ENCODE peak calls at places on chromosomes 5 and 9, in five cellular contexts. I is adrenal gland; Q is CD8-positive, alpha-beta memory T cell; L is iris pigment epithelial cell; G is A549. P is an unnamed sample.

GRCh38 chr9:95286151-95286550 is 31.4 kb downstream of the FANCC start:
- DNase-seq in I (no peak), Q (no peak), L (no peak), G (no peak), P (no peak)

GRCh38 chr9:122219856-122220672 is 8.7 kb downstream of the LHX6 start:
- DNase-seq in I (peak; percentile 50), Q (no peak), L (no peak), G (no peak), P (no peak)

GRCh38 chr9:3323714-3324113 is 202.1 kb downstream of the RFX3 start:
- DNase-seq in I (no peak), Q (no peak), L (no peak), G (no peak), P (no peak)

GRCh38 chr9:16102154-16102553 is 549.3 kb downstream of the CCDC171 start:
- DNase-seq in I (no peak), Q (no peak), L (no peak), G (no peak), P (no peak)

GRCh38 chr5:81506900-81507588 is 113.1 kb upstream of the ACOT12 start:
- DNase-seq in I (peak; percentile 91), Q (peak; percentile 21), L (peak; percentile 93), G (peak; percentile 88), P (peak; percentile 48)

GRCh38 chr5:55636711-55637110 is 75.4 kb downstream of the SLC38A9 start:
- DNase-seq in I (peak; percentile 85), Q (no peak), L (peak; percentile 40), G (peak; percentile 58), P (no peak)

GRCh38 chr9:68608763-68609162 is 68.1 kb upstream of the TMEM252 start:
- DNase-seq in I (no peak), Q (no peak), L (no peak), G (no peak), P (no peak)

GRCh38 chr5:170488576-170488975 is 15.2 kb upstream of the KCNIP1 start:
- DNase-seq in I (no peak), Q (no peak), L (peak; percentile 28), G (no peak), P (no peak)

GRCh38 chr5:133735346-133735745 is 123.0 kb upstream of the FSTL4 start:
- DNase-seq in I (peak; percentile 66), Q (no peak), L (peak; percentile 28), G (peak; percentile 36), P (no peak)

GRCh38 chr9:101408374-101409078 is 9.9 kb downstream of the ZNF189 start:
- DNase-seq in I (no peak), Q (no peak), L (no peak), G (peak; percentile 27), P (no peak)

GRCh38 chr9:649128-650074 is 192.1 kb upstream of the DMRT1 start:
- DNase-seq in I (no peak), Q (no peak), L (no peak), G (no peak), P (peak; percentile 29)

GRCh38 chr5:55480781-55481180 is 54.0 kb downstream of the PLPP1 start:
- DNase-seq in I (no peak), Q (no peak), L (peak; percentile 62), G (no peak), P (no peak)

GRCh38 chr9:133459476-133460404 is at the start of gene CACFD1:
- DNase-seq in I (peak; percentile 99), Q (peak; percentile 89), L (peak; percentile 92), G (peak; percentile 95), P (peak; percentile 98)

GRCh38 chr5:170632985-170633234 is 129.1 kb downstream of the KCNIP1 start:
- DNase-seq in I (peak; percentile 79), Q (no peak), L (no peak), G (no peak), P (peak; percentile 92)

GRCh38 chr5:32066448-32066847 is 107.7 kb downstream of the GOLPH3 start:
- DNase-seq in I (no peak), Q (no peak), L (no peak), G (no peak), P (no peak)

GRCh38 chr5:111133436-111133751 is 41.2 kb downstream of the WDR36 start:
- DNase-seq in I (no peak), Q (no peak), L (no peak), G (no peak), P (no peak)

GRCh38 chr9:111644195-111644772 is 13.2 kb downstream of the DNAJC25 start:
- DNase-seq in I (no peak), Q (no peak), L (no peak), G (no peak), P (no peak)

GRCh38 chr5:174327317-174327864 is 281.9 kb downstream of the NSG2 start:
- DNase-seq in I (peak; percentile 70), Q (no peak), L (peak; percentile 61), G (peak; percentile 78), P (peak; percentile 93)

GRCh38 chr5:173243808-173244305 is 8.9 kb upstream of the NKX2-5 start:
- DNase-seq in I (no peak), Q (no peak), L (no peak), G (peak; percentile 51), P (peak; percentile 50)

GRCh38 chr5:56319281-56320242 is 86.4 kb upstream of the ANKRD55 start:
- DNase-seq in I (no peak), Q (no peak), L (peak; percentile 58), G (no peak), P (no peak)

GRCh38 chr5:37370864-37371726 is at the start of gene NUP155:
- DNase-seq in I (peak; percentile 95), Q (peak; percentile 85), L (peak; percentile 97), G (peak; percentile 98), P (peak; percentile 97)

GRCh38 chr5:106862450-106863193 is 808.1 kb downstream of the EFNA5 start:
- DNase-seq in I (no peak), Q (no peak), L (peak; percentile 33), G (peak; percentile 23), P (no peak)

GRCh38 chr5:181217111-181217804 is 5.8 kb upstream of the TRIM41 start:
- DNase-seq in I (no peak), Q (peak; percentile 70), L (peak; percentile 64), G (peak; percentile 88), P (peak; percentile 82)

GRCh38 chr5:199821-200645 is 8.7 kb downstream of the LRRC14B start:
- DNase-seq in I (no peak), Q (no peak), L (no peak), G (no peak), P (no peak)

GRCh38 chr9:134643306-134643705 is 1.7 kb downstream of the COL5A1 start:
- DNase-seq in I (no peak), Q (no peak), L (peak; percentile 44), G (no peak), P (no peak)

GRCh38 chr5:113204525-113205161 is 228.0 kb downstream of the DCP2 start:
- DNase-seq in I (peak; percentile 86), Q (no peak), L (peak; percentile 77), G (no peak), P (no peak)

P was measured in H9.